ENCODE peak calls at places on chromosomes 6 and 20, in eight cellular contexts. V, S, J, Q, E, R, G and W are unnamed samples.

GRCh38 chr20:51249215-51249614 is 226.3 kb upstream of the KCNG1 start:
- DNase-seq in V (no peak), S (no peak), J (no peak), Q (no peak), E (no peak), R (no peak), G (peak; percentile 16), W (no peak)

GRCh38 chr20:24778585-24779031 is 170.5 kb upstream of the CST7 start:
- DNase-seq in V (no peak), S (no peak), J (no peak), Q (no peak), E (no peak), R (peak; percentile 37), G (no peak), W (no peak)

GRCh38 chr6:36873612-36874011 is 991 bp downstream of the PPIL1 start:
- DNase-seq in V (no peak), S (no peak), J (no peak), Q (peak; percentile 32), E (no peak), R (no peak), G (no peak), W (no peak)

GRCh38 chr6:45699663-45700062 is 316.0 kb downstream of the CLIC5 start:
- DNase-seq in V (no peak), S (no peak), J (no peak), Q (no peak), E (no peak), R (no peak), G (no peak), W (no peak)

GRCh38 chr20:50294164-50295088 is 103.8 kb downstream of the CEBPB start:
- DNase-seq in V (no peak), S (no peak), J (no peak), Q (no peak), E (no peak), R (no peak), G (no peak), W (no peak)

GRCh38 chr6:44660561-44661220 is 273.2 kb downstream of the CDC5L start:
- DNase-seq in V (no peak), S (no peak), J (no peak), Q (no peak), E (no peak), R (no peak), G (no peak), W (no peak)

GRCh38 chr6:41975276-41975675 is 33.7 kb upstream of the CCND3 start:
- DNase-seq in V (no peak), S (no peak), J (no peak), Q (no peak), E (no peak), R (no peak), G (no peak), W (no peak)

GRCh38 chr20:37345339-37346231 is at the start of gene SRC:
- DNase-seq in V (no peak), S (peak; percentile 84), J (peak; percentile 93), Q (no peak), E (no peak), R (peak; percentile 98), G (peak; percentile 21), W (peak; percentile 87)

GRCh38 chr6:37052027-37052628 is 46.7 kb downstream of the FGD2 start:
- DNase-seq in V (no peak), S (no peak), J (no peak), Q (no peak), E (no peak), R (no peak), G (no peak), W (no peak)

GRCh38 chr6:40874495-40874894 is 164.5 kb downstream of the UNC5CL start:
- DNase-seq in V (no peak), S (no peak), J (no peak), Q (no peak), E (no peak), R (no peak), G (no peak), W (no peak)

GRCh38 chr20:41172296-41173140 is 35.2 kb downstream of the PLCG1 start:
- DNase-seq in V (no peak), S (no peak), J (no peak), Q (no peak), E (no peak), R (peak; percentile 80), G (no peak), W (no peak)

GRCh38 chr6:32074996-32075532 is 34.1 kb downstream of the TNXB start:
- DNase-seq in V (no peak), S (no peak), J (no peak), Q (no peak), E (no peak), R (no peak), G (no peak), W (no peak)

GRCh38 chr6:139291813-139292619 is at the start of gene TXLNB:
- DNase-seq in V (peak; percentile 31), S (peak; percentile 42), J (no peak), Q (peak; percentile 88), E (peak; percentile 6), R (no peak), G (peak; percentile 23), W (peak; percentile 60)

GRCh38 chr20:41356951-41357350 is 9.7 kb downstream of the EMILIN3 start:
- DNase-seq in V (peak; percentile 16), S (no peak), J (no peak), Q (no peak), E (no peak), R (no peak), G (no peak), W (no peak)

GRCh38 chr20:34016736-34017135 is 23.0 kb downstream of the RALY start:
- DNase-seq in V (no peak), S (no peak), J (no peak), Q (no peak), E (no peak), R (no peak), G (no peak), W (no peak)

GRCh38 chr6:152746172-152746553 is 4.4 kb upstream of the VIP start:
- DNase-seq in V (peak; percentile 37), S (no peak), J (peak; percentile 70), Q (no peak), E (peak; percentile 28), R (peak; percentile 69), G (no peak), W (no peak)

GRCh38 chr6:31004285-31004684 is 6.0 kb upstream of the MUC22 start:
- DNase-seq in V (peak; percentile 83), S (no peak), J (peak; percentile 51), Q (no peak), E (no peak), R (no peak), G (no peak), W (no peak)

GRCh38 chr6:84224251-84224650 is 3.2 kb downstream of the CEP162 start:
- DNase-seq in V (no peak), S (no peak), J (no peak), Q (no peak), E (no peak), R (no peak), G (no peak), W (no peak)

GRCh38 chr6:112298816-112299281 is 44.5 kb upstream of the LAMA4 start:
- DNase-seq in V (peak; percentile 100), S (no peak), J (peak; percentile 76), Q (no peak), E (peak; percentile 23), R (peak; percentile 45), G (no peak), W (no peak)

GRCh38 chr6:15374119-15374518 is 128.2 kb downstream of the JARID2 start:
- DNase-seq in V (no peak), S (no peak), J (no peak), Q (no peak), E (no peak), R (no peak), G (no peak), W (no peak)
- H3K27ac ChIP-seq in V (no peak overlapping the region), S (no peak overlapping the region), J (no peak overlapping the region), Q (no peak overlapping the region), E (no peak overlapping the region), R (no peak overlapping the region), G (no peak overlapping the region), W (no peak overlapping the region)

GRCh38 chr6:142830807-142831206 is 114.2 kb downstream of the HIVEP2 start:
- DNase-seq in V (no peak), S (no peak), J (no peak), Q (no peak), E (no peak), R (no peak), G (no peak), W (no peak)

GRCh38 chr6:142834853-142835252 is 110.1 kb downstream of the HIVEP2 start:
- DNase-seq in V (no peak), S (no peak), J (no peak), Q (no peak), E (no peak), R (no peak), G (no peak), W (no peak)

GRCh38 chr6:142835787-142836186 is 109.2 kb downstream of the HIVEP2 start:
- DNase-seq in V (no peak), S (no peak), J (no peak), Q (no peak), E (no peak), R (no peak), G (no peak), W (no peak)

GRCh38 chr6:142833798-142834197 is 111.2 kb downstream of the HIVEP2 start:
- DNase-seq in V (no peak), S (no peak), J (no peak), Q (no peak), E (no peak), R (no peak), G (no peak), W (no peak)

GRCh38 chr6:142833054-142833453 is 111.9 kb downstream of the HIVEP2 start:
- DNase-seq in V (peak; percentile 82), S (no peak), J (peak; percentile 76), Q (no peak), E (no peak), R (no peak), G (no peak), W (no peak)
- H3K27ac ChIP-seq in V (peak overlapping the region; percentile 64), S (no peak overlapping the region), J (no peak overlapping the region), Q (no peak overlapping the region), E (no peak overlapping the region), R (peak overlapping the region; percentile 50), G (no peak overlapping the region), W (no peak overlapping the region)

GRCh38 chr20:54195483-54196472 is 12.1 kb upstream of the PFDN4 start:
- DNase-seq in V (no peak), S (no peak), J (no peak), Q (no peak), E (no peak), R (no peak), G (no peak), W (no peak)

GRCh38 chr20:54197621-54198604 is 10.0 kb upstream of the PFDN4 start:
- DNase-seq in V (peak; percentile 75), S (no peak), J (peak; percentile 78), Q (peak; percentile 28), E (no peak), R (no peak), G (no peak), W (peak; percentile 52)

GRCh38 chr20:54199283-54199682 is 8.6 kb upstream of the PFDN4 start:
- DNase-seq in V (no peak), S (no peak), J (no peak), Q (no peak), E (no peak), R (no peak), G (no peak), W (no peak)

GRCh38 chr20:54193817-54194216 is 14.1 kb upstream of the PFDN4 start:
- DNase-seq in V (no peak), S (no peak), J (no peak), Q (no peak), E (no peak), R (no peak), G (no peak), W (no peak)

GRCh38 chr20:54194724-54195438 is 13.0 kb upstream of the PFDN4 start:
- DNase-seq in V (no peak), S (no peak), J (peak; percentile 51), Q (no peak), E (no peak), R (no peak), G (no peak), W (peak; percentile 31)
- H3K27ac ChIP-seq in V (no peak overlapping the region), S (no peak overlapping the region), J (no peak overlapping the region), Q (no peak overlapping the region), E (peak overlapping the region; percentile 52), R (peak overlapping the region; percentile 9), G (no peak overlapping the region), W (no peak overlapping the region)

GRCh38 chr6:13172294-13172693 is 156.0 kb downstream of the TBC1D7 start:
- DNase-seq in V (no peak), S (no peak), J (no peak), Q (no peak), E (no peak), R (no peak), G (no peak), W (no peak)
- H3K27ac ChIP-seq in V (no peak overlapping the region), S (no peak overlapping the region), J (no peak overlapping the region), Q (no peak overlapping the region), E (no peak overlapping the region), R (no peak overlapping the region), G (no peak overlapping the region), W (no peak overlapping the region)